ENCODE peak calls at places on chromosome 12, in five cellular contexts. One of them, this sample, is unnamed.

GRCh38 chr12:3365416-3366385 is 125.3 kb upstream of the PRMT8 start:
- DNase-seq in A549: peak
- DNase-seq in fibroblast of mammary gland: no peak
- DNase-seq in progenitor cell of endocrine pancreas: peak
- DNase-seq in heart left ventricle: peak
- DNase-seq in this sample: peak

GRCh38 chr12:104297477-104298113 is 5.9 kb upstream of the EID3 start:
- DNase-seq in progenitor cell of endocrine pancreas: no peak
- DNase-seq in fibroblast of mammary gland: no peak
- DNase-seq in heart left ventricle: no peak
- DNase-seq in A549: no peak
- DNase-seq in this sample: no peak

GRCh38 chr12:28925726-28926376 is 223.2 kb upstream of the FAR2 start:
- DNase-seq in heart left ventricle: peak
- DNase-seq in fibroblast of mammary gland: peak
- DNase-seq in A549: no peak
- DNase-seq in progenitor cell of endocrine pancreas: no peak
- DNase-seq in this sample: no peak

GRCh38 chr12:66945189-66945817 is 266.4 kb upstream of the GRIP1 start:
- DNase-seq in A549: no peak
- DNase-seq in progenitor cell of endocrine pancreas: no peak
- DNase-seq in heart left ventricle: no peak
- DNase-seq in fibroblast of mammary gland: no peak
- DNase-seq in this sample: no peak

GRCh38 chr12:10968765-10969456 is 17.8 kb downstream of the TAS2R50 start:
- DNase-seq in fibroblast of mammary gland: peak
- DNase-seq in A549: no peak
- DNase-seq in progenitor cell of endocrine pancreas: no peak
- DNase-seq in heart left ventricle: peak
- DNase-seq in this sample: peak

GRCh38 chr12:64931981-64932380 is 107.5 kb downstream of the TBC1D30 start:
- DNase-seq in A549: no peak
- DNase-seq in heart left ventricle: no peak
- DNase-seq in fibroblast of mammary gland: no peak
- DNase-seq in progenitor cell of endocrine pancreas: no peak
- DNase-seq in this sample: no peak

GRCh38 chr12:79397609-79398008 is 293.2 kb downstream of the PAWR start:
- DNase-seq in heart left ventricle: no peak
- DNase-seq in fibroblast of mammary gland: no peak
- DNase-seq in progenitor cell of endocrine pancreas: no peak
- DNase-seq in A549: no peak
- DNase-seq in this sample: no peak

GRCh38 chr12:62933871-62934798 is 815 bp downstream of the PPM1H start:
- DNase-seq in fibroblast of mammary gland: peak
- DNase-seq in progenitor cell of endocrine pancreas: no peak
- DNase-seq in A549: peak
- DNase-seq in heart left ventricle: peak
- DNase-seq in this sample: peak

GRCh38 chr12:102067574-102068258 is 5.9 kb upstream of the WASHC3 start:
- DNase-seq in fibroblast of mammary gland: peak
- DNase-seq in A549: no peak
- DNase-seq in progenitor cell of endocrine pancreas: no peak
- DNase-seq in heart left ventricle: no peak
- DNase-seq in this sample: no peak

GRCh38 chr12:52498971-52499370 is 5.9 kb upstream of the KRT6A start:
- DNase-seq in progenitor cell of endocrine pancreas: no peak
- DNase-seq in A549: no peak
- DNase-seq in fibroblast of mammary gland: no peak
- DNase-seq in heart left ventricle: no peak
- DNase-seq in this sample: no peak

GRCh38 chr12:78697817-78698415 is 166.7 kb upstream of the SYT1 start:
- DNase-seq in progenitor cell of endocrine pancreas: no peak
- DNase-seq in heart left ventricle: no peak
- DNase-seq in fibroblast of mammary gland: peak
- DNase-seq in A549: no peak
- DNase-seq in this sample: no peak

GRCh38 chr12:46874642-46875041 is 48.8 kb upstream of the SLC38A4 start:
- DNase-seq in progenitor cell of endocrine pancreas: no peak
- DNase-seq in heart left ventricle: peak
- DNase-seq in A549: no peak
- DNase-seq in fibroblast of mammary gland: peak
- DNase-seq in this sample: peak

This sample was measured in Right ventricle myocardium superior.